ENCODE peak calls at places on chromosomes 11 and 22, in six cellular contexts. One of them, this sample, is unnamed.

GRCh38 chr11:8261921-8262551 is 1.6 kb downstream of the LMO1 start:
- DNase-seq in ovary: no peak
- DNase-seq in dorsolateral prefrontal cortex: no peak
- DNase-seq in astrocyte: no peak
- DNase-seq in WERI-Rb-1: no peak
- DNase-seq in ascending aorta: no peak
- DNase-seq in this sample: no peak

GRCh38 chr22:46454233-46454909 is 83.0 kb downstream of the CELSR1 start:
- DNase-seq in ovary: no peak
- DNase-seq in dorsolateral prefrontal cortex: no peak
- DNase-seq in astrocyte: peak
- DNase-seq in WERI-Rb-1: peak
- DNase-seq in ascending aorta: no peak
- DNase-seq in this sample: no peak

GRCh38 chr11:130652671-130653335 is 204.4 kb downstream of the ADAMTS15 start:
- DNase-seq in ovary: peak
- DNase-seq in dorsolateral prefrontal cortex: no peak
- DNase-seq in astrocyte: peak
- DNase-seq in WERI-Rb-1: no peak
- DNase-seq in ascending aorta: peak
- DNase-seq in this sample: peak

GRCh38 chr11:69333906-69334305 is 40.0 kb downstream of the MYEOV start:
- DNase-seq in ovary: no peak
- DNase-seq in dorsolateral prefrontal cortex: no peak
- DNase-seq in astrocyte: no peak
- DNase-seq in WERI-Rb-1: no peak
- DNase-seq in ascending aorta: no peak
- DNase-seq in this sample: no peak

GRCh38 chr22:17655289-17655688 is 16.7 kb downstream of the BCL2L13 start:
- DNase-seq in ovary: no peak
- DNase-seq in dorsolateral prefrontal cortex: no peak
- DNase-seq in astrocyte: no peak
- DNase-seq in WERI-Rb-1: no peak
- DNase-seq in ascending aorta: no peak
- DNase-seq in this sample: no peak

GRCh38 chr11:67269401-67270255 is 3.4 kb downstream of the GRK2 start:
- DNase-seq in ovary: peak
- DNase-seq in dorsolateral prefrontal cortex: peak
- DNase-seq in astrocyte: no peak
- DNase-seq in WERI-Rb-1: no peak
- DNase-seq in ascending aorta: peak
- DNase-seq in this sample: no peak

GRCh38 chr22:33335611-33336279 is 277.6 kb upstream of the SYN3 start:
- DNase-seq in ovary: no peak
- DNase-seq in dorsolateral prefrontal cortex: no peak
- DNase-seq in astrocyte: no peak
- DNase-seq in WERI-Rb-1: no peak
- DNase-seq in ascending aorta: no peak
- DNase-seq in this sample: no peak

GRCh38 chr11:10657308-10658271 is 36.0 kb downstream of the IRAG1 start:
- DNase-seq in ovary: no peak
- DNase-seq in dorsolateral prefrontal cortex: no peak
- DNase-seq in astrocyte: peak
- DNase-seq in WERI-Rb-1: no peak
- DNase-seq in ascending aorta: no peak
- DNase-seq in this sample: peak

GRCh38 chr11:70268526-70268925 is 2.0 kb upstream of the PPFIA1 start:
- DNase-seq in ovary: no peak
- DNase-seq in dorsolateral prefrontal cortex: no peak
- DNase-seq in astrocyte: no peak
- DNase-seq in WERI-Rb-1: no peak
- DNase-seq in ascending aorta: no peak
- DNase-seq in this sample: no peak

GRCh38 chr11:28585007-28585406 is 476.8 kb downstream of the METTL15 start:
- DNase-seq in ovary: no peak
- DNase-seq in dorsolateral prefrontal cortex: no peak
- DNase-seq in astrocyte: peak
- DNase-seq in WERI-Rb-1: no peak
- DNase-seq in ascending aorta: no peak
- DNase-seq in this sample: no peak

GRCh38 chr11:77316733-77317342 is 15.4 kb upstream of the GDPD4 start:
- DNase-seq in ovary: no peak
- DNase-seq in dorsolateral prefrontal cortex: no peak
- DNase-seq in astrocyte: no peak
- DNase-seq in WERI-Rb-1: no peak
- DNase-seq in ascending aorta: no peak
- DNase-seq in this sample: no peak

GRCh38 chr22:37982938-37983859 is 1.2 kb downstream of the SOX10 start:
- DNase-seq in ovary: no peak
- DNase-seq in dorsolateral prefrontal cortex: no peak
- DNase-seq in astrocyte: no peak
- DNase-seq in WERI-Rb-1: no peak
- DNase-seq in ascending aorta: no peak
- DNase-seq in this sample: no peak

GRCh38 chr22:50199251-50199721 is 1.5 kb upstream of the SELENOO start:
- DNase-seq in ovary: no peak
- DNase-seq in dorsolateral prefrontal cortex: no peak
- DNase-seq in astrocyte: no peak
- DNase-seq in WERI-Rb-1: no peak
- DNase-seq in ascending aorta: no peak
- DNase-seq in this sample: no peak

GRCh38 chr22:46843691-46844297 is 81.3 kb downstream of the TBC1D22A start:
- DNase-seq in ovary: no peak
- DNase-seq in dorsolateral prefrontal cortex: peak
- DNase-seq in astrocyte: peak
- DNase-seq in WERI-Rb-1: no peak
- DNase-seq in ascending aorta: no peak
- DNase-seq in this sample: no peak

GRCh38 chr22:21444701-21445436 is 22.3 kb upstream of the TMEM191C start:
- DNase-seq in ovary: peak
- DNase-seq in dorsolateral prefrontal cortex: no peak
- DNase-seq in astrocyte: no peak
- DNase-seq in WERI-Rb-1: no peak
- DNase-seq in ascending aorta: no peak
- DNase-seq in this sample: no peak

GRCh38 chr11:9276571-9276970 is 11.4 kb upstream of the DENND5A start:
- DNase-seq in ovary: no peak
- DNase-seq in dorsolateral prefrontal cortex: no peak
- DNase-seq in astrocyte: no peak
- DNase-seq in WERI-Rb-1: peak
- DNase-seq in ascending aorta: no peak
- DNase-seq in this sample: no peak

GRCh38 chr11:83864412-83865057 is 578.4 kb upstream of the CCDC90B start:
- DNase-seq in ovary: no peak
- DNase-seq in dorsolateral prefrontal cortex: no peak
- DNase-seq in astrocyte: no peak
- DNase-seq in WERI-Rb-1: no peak
- DNase-seq in ascending aorta: no peak
- DNase-seq in this sample: no peak

GRCh38 chr22:37631448-37632173 is 7.9 kb upstream of the SH3BP1 start:
- DNase-seq in ovary: no peak
- DNase-seq in dorsolateral prefrontal cortex: no peak
- DNase-seq in astrocyte: no peak
- DNase-seq in WERI-Rb-1: no peak
- DNase-seq in ascending aorta: no peak
- DNase-seq in this sample: no peak

GRCh38 chr22:43312608-43313007 is 30.6 kb downstream of the SCUBE1 start:
- DNase-seq in ovary: no peak
- DNase-seq in dorsolateral prefrontal cortex: no peak
- DNase-seq in astrocyte: no peak
- DNase-seq in WERI-Rb-1: no peak
- DNase-seq in ascending aorta: no peak
- DNase-seq in this sample: no peak

DNA sequence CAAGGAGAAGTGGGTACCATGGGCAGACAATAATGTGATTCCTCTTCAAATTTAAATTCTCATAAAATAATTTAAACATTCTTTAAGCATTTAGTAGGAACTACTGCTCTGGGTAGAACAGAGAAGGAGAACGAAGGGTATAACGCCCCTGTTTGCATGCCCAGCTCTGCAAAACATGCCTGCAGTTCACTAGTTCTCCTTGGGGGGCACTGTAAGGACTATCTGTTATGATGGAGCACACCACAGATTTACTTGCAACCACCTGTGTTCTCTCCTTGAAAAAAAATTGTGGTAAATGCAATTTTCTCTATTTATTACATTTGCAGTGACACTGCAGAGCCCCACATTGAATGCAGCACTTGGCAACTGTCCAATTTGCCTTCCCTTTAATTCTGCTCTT is 100.3 kb downstream of the GUCY1A2 start:
- DNase-seq in ovary: no peak
- DNase-seq in dorsolateral prefrontal cortex: no peak
- DNase-seq in astrocyte: no peak
- DNase-seq in WERI-Rb-1: peak
- DNase-seq in ascending aorta: no peak
- DNase-seq in this sample: no peak
- TF ChIP-seq CTCF in ovary: no peak
- TF ChIP-seq CTCF in dorsolateral prefrontal cortex: no peak
- TF ChIP-seq CTCF in astrocyte: peak
- TF ChIP-seq CTCF in WERI-Rb-1: peak
- TF ChIP-seq CTCF in ascending aorta: no peak
- TF ChIP-seq CTCF in this sample: peak

GRCh38 chr11:122709042-122709760 is 53.7 kb downstream of the UBASH3B start:
- DNase-seq in ovary: no peak
- DNase-seq in dorsolateral prefrontal cortex: no peak
- DNase-seq in astrocyte: peak
- DNase-seq in WERI-Rb-1: no peak
- DNase-seq in ascending aorta: no peak
- DNase-seq in this sample: no peak
- H3K4me3 ChIP-seq in ovary: no peak
- H3K4me3 ChIP-seq in dorsolateral prefrontal cortex: no peak
- H3K4me3 ChIP-seq in astrocyte: no peak
- H3K4me3 ChIP-seq in WERI-Rb-1: no peak
- H3K4me3 ChIP-seq in ascending aorta: no peak
- H3K4me3 ChIP-seq in this sample: no peak

GRCh38 chr11:122360875-122361274 is 244.9 kb upstream of the BLID start:
- DNase-seq in ovary: no peak
- DNase-seq in dorsolateral prefrontal cortex: no peak
- DNase-seq in astrocyte: no peak
- DNase-seq in WERI-Rb-1: no peak
- DNase-seq in ascending aorta: no peak
- DNase-seq in this sample: no peak
- TF ChIP-seq CTCF in ovary: no peak
- TF ChIP-seq CTCF in dorsolateral prefrontal cortex: no peak
- TF ChIP-seq CTCF in astrocyte: no peak
- TF ChIP-seq CTCF in WERI-Rb-1: no peak
- TF ChIP-seq CTCF in ascending aorta: no peak
- TF ChIP-seq CTCF in this sample: peak

DNA sequence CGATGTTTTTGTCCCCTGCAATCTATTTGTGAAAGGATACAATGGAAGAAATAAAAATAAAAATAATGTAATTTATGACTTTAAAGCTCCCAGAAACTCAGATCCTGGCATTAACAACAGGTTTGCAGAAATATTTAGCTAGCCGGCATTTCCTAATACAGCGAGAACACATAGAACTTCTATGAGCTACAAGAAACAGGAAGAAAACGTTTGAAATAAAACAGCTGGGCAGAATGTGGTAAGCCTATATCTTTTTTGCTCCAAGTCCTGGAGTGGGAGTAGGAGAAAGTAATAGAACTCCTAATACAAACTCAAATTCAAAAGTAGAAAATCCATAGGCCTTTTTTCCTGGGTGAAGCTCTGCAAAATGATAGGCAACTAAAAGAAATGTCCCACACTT is 29.6 kb upstream of the FIBIN start:
- DNase-seq in ovary: no peak
- DNase-seq in dorsolateral prefrontal cortex: no peak
- DNase-seq in astrocyte: no peak
- DNase-seq in WERI-Rb-1: no peak
- DNase-seq in ascending aorta: no peak
- DNase-seq in this sample: no peak
- H3K4me3 ChIP-seq in ovary: no peak
- H3K4me3 ChIP-seq in dorsolateral prefrontal cortex: no peak
- H3K4me3 ChIP-seq in astrocyte: no peak
- H3K4me3 ChIP-seq in WERI-Rb-1: no peak
- H3K4me3 ChIP-seq in ascending aorta: no peak
- H3K4me3 ChIP-seq in this sample: no peak

DNA sequence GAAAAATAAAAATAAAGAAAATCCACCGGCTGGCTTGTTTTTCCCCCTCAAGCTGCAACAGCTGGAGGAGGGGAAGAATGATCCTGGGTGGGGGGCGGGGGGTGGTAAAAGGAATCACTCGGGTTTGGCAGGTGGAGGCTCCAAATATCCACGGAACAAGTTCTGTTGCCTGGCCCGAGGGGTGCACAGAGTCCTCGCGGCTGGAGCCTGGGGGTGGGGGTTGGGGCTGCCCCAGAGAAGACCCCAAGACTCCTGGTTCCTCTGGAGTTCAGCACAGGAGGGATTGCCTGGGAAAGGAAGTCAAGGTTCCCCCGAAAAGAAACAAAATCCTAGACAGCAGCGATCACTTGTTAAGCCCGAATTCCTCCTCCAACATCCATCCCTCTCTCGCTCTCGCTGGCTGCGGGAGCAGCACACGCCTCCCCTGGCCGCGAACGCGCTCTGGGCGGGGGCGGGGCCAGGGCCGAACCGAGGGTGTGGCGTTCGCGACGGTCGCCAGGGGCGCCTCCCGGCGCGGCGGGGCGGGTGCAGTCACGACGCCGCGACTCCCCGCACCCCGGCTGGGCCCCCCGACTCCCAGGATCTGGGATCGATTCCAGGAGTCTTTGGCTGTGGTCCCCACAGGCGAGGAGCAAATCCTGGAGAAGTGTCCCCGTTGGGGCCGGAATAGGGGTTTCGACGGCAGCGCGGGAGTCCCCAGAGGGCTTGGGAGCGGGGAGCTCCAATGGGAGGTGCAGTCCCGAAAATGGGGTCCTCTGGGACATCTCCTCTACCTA is at the start of gene KCNA4:
- DNase-seq in ovary: no peak
- DNase-seq in dorsolateral prefrontal cortex: no peak
- DNase-seq in astrocyte: no peak
- DNase-seq in WERI-Rb-1: peak
- DNase-seq in ascending aorta: no peak
- DNase-seq in this sample: no peak
- TF ChIP-seq CTCF in ovary: no peak
- TF ChIP-seq CTCF in dorsolateral prefrontal cortex: peak
- TF ChIP-seq CTCF in astrocyte: no peak
- TF ChIP-seq CTCF in WERI-Rb-1: peak
- TF ChIP-seq CTCF in ascending aorta: no peak
- TF ChIP-seq CTCF in this sample: peak

GRCh38 chr11:2398664-2399355 is 1.7 kb upstream of the TSSC4 start:
- DNase-seq in ovary: no peak
- DNase-seq in dorsolateral prefrontal cortex: no peak
- DNase-seq in astrocyte: no peak
- DNase-seq in WERI-Rb-1: peak
- DNase-seq in ascending aorta: no peak
- DNase-seq in this sample: no peak
- H3K4me3 ChIP-seq in ovary: no peak
- H3K4me3 ChIP-seq in dorsolateral prefrontal cortex: no peak
- H3K4me3 ChIP-seq in astrocyte: no peak
- H3K4me3 ChIP-seq in WERI-Rb-1: no peak
- H3K4me3 ChIP-seq in ascending aorta: no peak
- H3K4me3 ChIP-seq in this sample: peak